ENCODE peak calls at places on chromosome 15, in eight cellular contexts. Z, X, Q, M, G, P, E and I are unnamed samples.

GRCh38 chr15:30859091-30859874 is 44.4 kb upstream of the FAN1 start:
- DNase-seq in Z (peak), X (no peak), Q (no peak), M (peak), G (no peak), P (no peak), E (peak), I (no peak)

GRCh38 chr15:75186044-75186443 is 15.6 kb upstream of the C15orf39 start:
- DNase-seq in Z (no peak), X (no peak), Q (no peak), M (no peak), G (no peak), P (no peak), E (no peak), I (no peak)

GRCh38 chr15:76060098-76060989 is 559 bp downstream of the TMEM266 start:
- DNase-seq in Z (peak), X (no peak), Q (no peak), M (peak), G (peak), P (no peak), E (no peak), I (no peak)

GRCh38 chr15:60916674-60917468 is 312.2 kb downstream of the RORA start:
- DNase-seq in Z (peak), X (no peak), Q (peak), M (peak), G (peak), P (peak), E (peak), I (peak)

GRCh38 chr15:65096481-65097385 is 18.3 kb downstream of the UBAP1L start:
- DNase-seq in Z (no peak), X (no peak), Q (no peak), M (no peak), G (no peak), P (no peak), E (no peak), I (no peak)

GRCh38 chr15:77819271-77819806 is 186.6 kb upstream of the LINGO1 start:
- DNase-seq in Z (no peak), X (no peak), Q (no peak), M (no peak), G (no peak), P (no peak), E (no peak), I (no peak)

GRCh38 chr15:55627730-55628368 is 39.7 kb upstream of the PYGO1 start:
- DNase-seq in Z (peak), X (no peak), Q (peak), M (peak), G (no peak), P (no peak), E (no peak), I (peak)

GRCh38 chr15:57227181-57227580 is 149.1 kb upstream of the CGNL1 start:
- DNase-seq in Z (no peak), X (no peak), Q (no peak), M (no peak), G (no peak), P (no peak), E (no peak), I (no peak)

GRCh38 chr15:87493803-87494202 is 762.7 kb downstream of the NTRK3 start:
- DNase-seq in Z (no peak), X (no peak), Q (no peak), M (no peak), G (no peak), P (no peak), E (no peak), I (no peak)

GRCh38 chr15:34896183-34896582 is 73.4 kb downstream of the AQR start:
- DNase-seq in Z (peak), X (no peak), Q (no peak), M (no peak), G (no peak), P (no peak), E (no peak), I (no peak)

GRCh38 chr15:88029696-88030095 is 226.8 kb downstream of the NTRK3 start:
- DNase-seq in Z (no peak), X (no peak), Q (no peak), M (no peak), G (no peak), P (no peak), E (no peak), I (no peak)

GRCh38 chr15:100771745-100772144 is 107.9 kb upstream of the ALDH1A3 start:
- DNase-seq in Z (no peak), X (no peak), Q (no peak), M (no peak), G (no peak), P (no peak), E (peak), I (peak)

GRCh38 chr15:98721166-98721565 is 72.8 kb downstream of the IGF1R start:
- DNase-seq in Z (no peak), X (no peak), Q (no peak), M (no peak), G (no peak), P (no peak), E (no peak), I (no peak)

GRCh38 chr15:90427185-90427584 is 39.1 kb downstream of the IQGAP1 start:
- DNase-seq in Z (no peak), X (no peak), Q (no peak), M (no peak), G (no peak), P (no peak), E (no peak), I (no peak)

GRCh38 chr15:41944313-41944940 is 27.9 kb downstream of the EHD4 start:
- DNase-seq in Z (no peak), X (no peak), Q (no peak), M (peak), G (no peak), P (no peak), E (peak), I (peak)

GRCh38 chr15:83613146-83613635 is 40.7 kb upstream of the ADAMTSL3 start:
- DNase-seq in Z (no peak), X (no peak), Q (no peak), M (no peak), G (no peak), P (no peak), E (no peak), I (no peak)

GRCh38 chr15:75455982-75456531 is 4.6 kb upstream of the SIN3A start:
- DNase-seq in Z (peak), X (no peak), Q (peak), M (peak), G (peak), P (no peak), E (peak), I (no peak)

GRCh38 chr15:51375966-51376640 is 34.6 kb downstream of the GLDN start:
- DNase-seq in Z (no peak), X (no peak), Q (no peak), M (no peak), G (no peak), P (no peak), E (no peak), I (no peak)

GRCh38 chr15:93029613-93030429 is 59.2 kb downstream of the RGMA start:
- DNase-seq in Z (no peak), X (peak), Q (no peak), M (no peak), G (no peak), P (no peak), E (no peak), I (no peak)

GRCh38 chr15:84921121-84921520 is 36.7 kb downstream of the SLC28A1 start:
- DNase-seq in Z (no peak), X (no peak), Q (no peak), M (no peak), G (no peak), P (no peak), E (no peak), I (no peak)

GRCh38 chr15:52727825-52728224 is 48.6 kb upstream of the ATOSA start:
- DNase-seq in Z (no peak), X (no peak), Q (no peak), M (no peak), G (no peak), P (no peak), E (no peak), I (no peak)

GRCh38 chr15:57235865-57236264 is 140.4 kb upstream of the CGNL1 start:
- DNase-seq in Z (no peak), X (no peak), Q (no peak), M (peak), G (no peak), P (no peak), E (no peak), I (no peak)

GRCh38 chr15:100350434-100351226 is 8.9 kb upstream of the ADAMTS17 start:
- DNase-seq in Z (peak), X (no peak), Q (peak), M (peak), G (no peak), P (no peak), E (peak), I (no peak)

GRCh38 chr15:101600024-101600423 is 52.2 kb downstream of the TM2D3 start:
- DNase-seq in Z (no peak), X (no peak), Q (no peak), M (no peak), G (no peak), P (no peak), E (no peak), I (no peak)

GRCh38 chr15:101441706-101442105 is 47.8 kb downstream of the PCSK6 start:
- DNase-seq in Z (no peak), X (no peak), Q (no peak), M (no peak), G (no peak), P (no peak), E (no peak), I (peak)

GRCh38 chr15:99122831-99123705 is 18.2 kb downstream of the SYNM start:
- DNase-seq in Z (no peak), X (no peak), Q (no peak), M (no peak), G (no peak), P (no peak), E (no peak), I (no peak)

GRCh38 chr15:90956551-90957104 is 1.9 kb downstream of the RCCD1 start:
- DNase-seq in Z (no peak), X (peak), Q (peak), M (peak), G (no peak), P (peak), E (peak), I (peak)

GRCh38 chr15:97585408-97585807 is 375.1 kb upstream of the ARRDC4 start:
- DNase-seq in Z (no peak), X (no peak), Q (no peak), M (no peak), G (no peak), P (no peak), E (no peak), I (no peak)

GRCh38 chr15:42155546-42156265 is 730 bp downstream of the PLA2G4F start:
- DNase-seq in Z (no peak), X (peak), Q (peak), M (no peak), G (no peak), P (peak), E (peak), I (peak)

GRCh38 chr15:75713338-75713895 is 769 bp upstream of the CSPG4 start:
- DNase-seq in Z (no peak), X (no peak), Q (peak), M (peak), G (no peak), P (peak), E (peak), I (no peak)

GRCh38 chr15:39936187-39936586 is 2.3 kb downstream of the EIF2AK4 start:
- DNase-seq in Z (no peak), X (no peak), Q (no peak), M (no peak), G (no peak), P (no peak), E (no peak), I (no peak)

DNA sequence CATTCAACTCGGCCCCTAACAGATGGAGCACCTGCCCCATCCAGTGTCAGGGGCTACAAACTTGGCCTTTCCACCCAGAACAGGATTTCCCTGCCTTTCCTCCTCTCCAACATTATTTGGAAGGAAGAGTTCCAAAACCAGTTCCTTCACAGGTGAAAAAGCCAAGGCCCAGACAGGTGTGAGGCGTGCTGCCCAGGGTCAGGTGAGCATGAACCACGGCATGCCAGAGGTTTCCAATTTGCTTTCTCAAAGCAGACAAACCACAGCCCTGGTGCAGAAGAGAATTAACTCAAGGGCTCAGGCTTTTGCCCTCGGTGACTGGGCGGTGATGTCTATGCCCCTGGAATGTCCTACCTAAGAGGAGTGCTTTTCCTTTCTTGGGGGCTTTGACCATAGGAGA is 43.2 kb downstream of the LDHAL6B start:
- DNase-seq in Z (no peak), X (no peak), Q (no peak), M (no peak), G (no peak), P (no peak), E (no peak), I (no peak)
- TF ChIP-seq POLR2A in Z (no peak), X (no peak), Q (no peak), M (no peak), G (no peak), P (no peak), E (no peak), I (no peak)

GRCh38 chr15:82045892-82046667 is at the start of gene MEX3B:
- DNase-seq in Z (peak), X (peak), Q (peak), M (peak), G (peak), P (peak), E (peak), I (peak)

GRCh38 chr15:82043130-82043673 is 2.6 kb downstream of the MEX3B start:
- DNase-seq in Z (no peak), X (peak), Q (no peak), M (no peak), G (no peak), P (no peak), E (no peak), I (no peak)

GRCh38 chr15:82045179-82045891 is 483 bp downstream of the MEX3B start:
- DNase-seq in Z (peak), X (peak), Q (no peak), M (peak), G (no peak), P (no peak), E (peak), I (peak)

GRCh38 chr15:82043726-82044372 is 2.0 kb downstream of the MEX3B start:
- DNase-seq in Z (no peak), X (peak), Q (no peak), M (no peak), G (no peak), P (no peak), E (no peak), I (no peak)

GRCh38 chr15:82044373-82045178 is 1.2 kb downstream of the MEX3B start:
- DNase-seq in Z (peak), X (peak), Q (no peak), M (peak), G (no peak), P (peak), E (peak), I (peak)
- TF ChIP-seq POLR2A in Z (no peak), X (no peak), Q (no peak), M (no peak), G (no peak), P (no peak), E (no peak), I (no peak)

GRCh38 chr15:66825139-66825538 is 123.1 kb downstream of the SMAD6 start:
- DNase-seq in Z (no peak), X (no peak), Q (no peak), M (no peak), G (no peak), P (no peak), E (no peak), I (no peak)

GRCh38 chr15:66822576-66822975 is 120.5 kb downstream of the SMAD6 start:
- DNase-seq in Z (no peak), X (no peak), Q (no peak), M (no peak), G (no peak), P (no peak), E (no peak), I (no peak)

GRCh38 chr15:66825731-66826130 is 123.7 kb downstream of the SMAD6 start:
- DNase-seq in Z (no peak), X (peak), Q (no peak), M (no peak), G (no peak), P (no peak), E (no peak), I (no peak)

GRCh38 chr15:66823601-66824000 is 121.6 kb downstream of the SMAD6 start:
- DNase-seq in Z (no peak), X (no peak), Q (no peak), M (no peak), G (no peak), P (no peak), E (no peak), I (no peak)

DNA sequence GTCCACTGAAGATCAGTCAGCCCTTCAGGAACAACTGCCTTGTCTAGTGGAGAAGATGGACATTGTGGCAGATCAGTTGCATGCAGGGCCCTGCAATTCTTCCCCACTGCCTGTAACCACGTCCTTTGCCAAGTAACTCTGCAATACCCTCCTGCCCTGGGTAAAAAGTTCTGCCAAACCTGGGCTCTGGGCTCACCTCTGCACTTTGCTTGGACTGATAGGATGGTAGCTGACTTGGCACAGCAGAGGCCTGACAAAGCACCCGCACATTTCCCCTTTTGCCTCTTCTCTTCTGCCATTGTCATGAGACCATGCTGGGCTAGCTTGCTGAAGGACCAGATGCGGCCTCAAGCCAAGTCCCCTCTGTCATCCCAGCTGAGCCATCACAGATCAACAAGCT is 122.3 kb downstream of the SMAD6 start:
- DNase-seq in Z (no peak), X (no peak), Q (no peak), M (no peak), G (no peak), P (no peak), E (no peak), I (no peak)
- TF ChIP-seq POLR2A in Z (no peak), X (no peak), Q (no peak), M (no peak), G (no peak), P (no peak), E (no peak), I (no peak)

DNA sequence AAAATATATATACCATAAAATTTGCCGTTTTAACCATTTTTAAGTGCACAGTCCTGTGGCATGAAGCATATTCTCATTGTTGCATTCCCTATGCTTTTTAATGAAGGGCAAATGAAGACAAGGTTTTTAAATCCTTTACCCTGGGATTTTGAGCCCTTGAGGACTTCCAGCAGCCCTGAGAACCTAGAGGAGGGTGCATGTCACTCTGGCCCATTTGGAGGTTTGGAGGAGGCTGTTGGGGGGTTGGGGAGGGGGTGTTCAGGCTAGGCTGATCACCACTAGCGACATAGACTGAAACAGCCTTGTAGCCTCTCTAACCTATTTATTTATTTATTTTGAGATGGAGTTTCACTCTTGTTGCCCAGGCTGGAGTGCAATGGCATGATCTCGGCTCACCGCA is 86.0 kb downstream of the SMAD6 start:
- DNase-seq in Z (no peak), X (no peak), Q (no peak), M (no peak), G (no peak), P (no peak), E (no peak), I (no peak)
- TF ChIP-seq POLR2A in Z (no peak), X (no peak), Q (no peak), M (no peak), G (no peak), P (no peak), E (no peak), I (no peak)

DNA sequence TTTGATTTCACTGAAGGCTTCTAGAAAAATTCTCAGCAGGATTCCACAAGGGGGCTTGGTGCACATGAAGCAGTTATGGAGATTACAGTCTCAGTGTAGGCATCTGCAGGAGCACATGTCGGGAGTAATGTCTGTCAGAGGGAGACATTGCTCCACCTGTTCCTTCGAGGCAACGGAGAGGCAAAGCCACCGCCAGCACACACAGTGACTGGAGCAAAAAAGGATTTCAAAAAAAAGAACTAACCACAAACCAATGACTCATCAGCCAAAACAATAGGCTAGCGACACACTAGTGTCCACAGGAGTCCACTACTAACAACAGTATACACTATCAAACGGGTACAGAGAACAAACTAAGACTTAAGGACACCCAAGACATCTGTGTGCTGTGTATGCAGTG is 68.9 kb downstream of the NPTN start:
- DNase-seq in Z (peak), X (no peak), Q (no peak), M (peak), G (no peak), P (peak), E (no peak), I (no peak)
- TF ChIP-seq POLR2A in Z (no peak), X (no peak), Q (no peak), M (no peak), G (no peak), P (no peak), E (no peak), I (no peak)

DNA sequence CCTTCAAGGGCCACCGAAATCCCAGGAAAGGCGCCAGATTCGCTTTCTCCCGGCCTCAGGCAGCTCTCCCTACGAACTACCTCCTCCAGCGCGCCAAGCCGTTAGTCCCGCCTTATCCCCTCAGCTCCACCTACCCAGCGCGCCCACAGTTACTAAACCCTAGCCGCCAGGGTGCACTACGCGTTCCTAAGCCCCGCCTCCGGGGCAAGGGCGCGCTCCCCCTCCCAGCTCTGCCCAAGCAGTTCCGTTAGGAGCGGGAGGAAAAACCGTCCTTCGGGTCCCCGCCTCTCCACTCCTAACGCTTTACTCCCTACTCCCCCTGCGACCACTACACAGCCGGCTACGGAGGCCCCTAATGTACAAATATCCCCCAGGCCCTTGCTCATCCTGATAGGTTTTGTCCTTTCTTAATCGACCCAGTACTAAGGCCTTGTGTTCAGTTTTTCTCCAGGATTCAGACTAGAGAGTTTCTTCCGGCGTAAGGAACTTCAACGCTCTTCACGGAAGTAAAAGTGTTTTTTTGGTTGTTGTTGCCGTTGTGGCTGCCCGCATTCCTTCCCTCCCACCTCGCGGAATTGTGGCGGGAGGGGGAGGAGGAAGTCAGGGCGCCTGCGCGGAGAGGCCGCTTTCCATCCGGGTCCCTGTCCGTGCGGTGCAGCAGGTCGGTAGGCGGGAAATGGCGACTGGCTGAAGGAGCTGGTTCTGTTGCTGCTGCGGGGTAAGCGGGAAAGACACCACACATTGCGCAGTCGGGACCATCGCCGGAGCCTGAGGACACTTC is at the start of gene CTDSPL2:
- DNase-seq in Z (peak), X (peak), Q (peak), M (peak), G (peak), P (peak), E (peak), I (peak)
- TF ChIP-seq POLR2A in Z (peak), X (no peak), Q (no peak), M (peak), G (peak), P (no peak), E (peak), I (no peak)

GRCh38 chr15:58306591-58307312 is 125.0 kb upstream of the LIPC start:
- DNase-seq in Z (no peak), X (no peak), Q (no peak), M (no peak), G (no peak), P (no peak), E (no peak), I (no peak)
- TF ChIP-seq POLR2A in Z (no peak), X (no peak), Q (no peak), M (no peak), G (no peak), P (no peak), E (no peak), I (no peak)